ENCODE peak calls at places on chromosomes 6 and 20, in six cellular contexts. G is hepatocyte, Q is psoas muscle, Y is aorta, Z is mammary epithelial cell, D is uterus. H is an unnamed sample.

GRCh38 chr20:45947110-45947866 is 12.8 kb downstream of the PCIF1 start:
- DNase-seq in G (no peak), D (no peak), Q (no peak), Z (no peak), Y (no peak), H (no peak)

GRCh38 chr6:136117081-136117480 is 133.0 kb downstream of the MTFR2 start:
- DNase-seq in G (no peak), Q (no peak), Z (no peak), Y (no peak), D (no peak), H (no peak)

GRCh38 chr20:1294497-1294896 is 28.4 kb downstream of the SNPH start:
- DNase-seq in G (no peak), Z (no peak), D (no peak), Y (no peak), Q (no peak), H (no peak)

GRCh38 chr6:146673069-146673468 is 74.3 kb downstream of the ADGB start:
- DNase-seq in Y (no peak), D (no peak), Q (no peak), G (no peak), Z (no peak), H (no peak)

GRCh38 chr6:24902782-24903181 is 33.0 kb downstream of the RIPOR2 start:
- DNase-seq in D (no peak), G (no peak), Q (no peak), Y (no peak), Z (peak; percentile 41), H (no peak)

GRCh38 chr6:2899596-2899995 is 3.5 kb downstream of the SERPINB9 start:
- DNase-seq in G (no peak), Y (no peak), D (no peak), Z (no peak), Q (no peak), H (no peak)

GRCh38 chr6:124882580-124883393 is 79.5 kb upstream of the RNF217 start:
- DNase-seq in D (no peak), G (no peak), Y (no peak), Z (peak; percentile 26), Q (no peak), H (no peak)

GRCh38 chr6:72968704-72969103 is 256.6 kb downstream of the KHDC1L start:
- DNase-seq in D (no peak), Q (no peak), Z (peak; percentile 93), G (peak; percentile 13), Y (no peak), H (no peak)

GRCh38 chr6:22113046-22113766 is 183.6 kb downstream of the PRL start:
- DNase-seq in D (peak; percentile 35), G (peak; percentile 44), Z (peak; percentile 97), Q (peak; percentile 20), Y (no peak), H (no peak)

GRCh38 chr6:118551673-118552063 is 3.6 kb downstream of the PLN start:
- DNase-seq in Q (no peak), Y (no peak), D (no peak), G (no peak), Z (no peak), H (no peak)

GRCh38 chr6:113149511-113149910 is 707.6 kb upstream of the MARCKS start:
- DNase-seq in Z (no peak), D (no peak), Y (no peak), Q (no peak), G (no peak), H (no peak)

GRCh38 chr6:21914121-21914973 is 320.8 kb downstream of the SOX4 start:
- DNase-seq in Z (peak; percentile 61), Y (peak; percentile 92), D (peak; percentile 53), Q (peak; percentile 62), G (peak; percentile 51), H (peak; percentile 85)

GRCh38 chr20:6733965-6734364 is 33.5 kb upstream of the BMP2 start:
- DNase-seq in Z (no peak), D (no peak), Q (no peak), G (no peak), Y (no peak), H (no peak)

GRCh38 chr6:138204303-138204702 is 14.0 kb downstream of the PBOV1 start:
- DNase-seq in Q (no peak), Y (no peak), D (no peak), G (no peak), Z (no peak), H (no peak)

GRCh38 chr20:34549291-34549928 is 9.1 kb upstream of the MAP1LC3A start:
- DNase-seq in Y (no peak), Q (no peak), G (peak; percentile 62), Z (peak; percentile 39), D (no peak), H (no peak)

GRCh38 chr6:158536891-158537798 is 22.7 kb upstream of the TMEM181 start:
- DNase-seq in G (peak; percentile 70), D (no peak), Y (no peak), Z (peak; percentile 25), Q (no peak), H (no peak)

GRCh38 chr6:148432405-148433195 is 90.0 kb downstream of the SASH1 start:
- DNase-seq in G (no peak), D (no peak), Q (no peak), Z (peak; percentile 14), Y (no peak), H (no peak)

GRCh38 chr20:62496525-62497218 is 20.9 kb upstream of the GATA5 start:
- DNase-seq in Z (no peak), D (no peak), Q (no peak), Y (no peak), G (no peak), H (no peak)

GRCh38 chr6:15305909-15306308 is 60.0 kb downstream of the JARID2 start:
- DNase-seq in Y (no peak), Q (no peak), D (no peak), Z (no peak), G (no peak), H (no peak)

GRCh38 chr6:40440083-40440482 is 147.1 kb downstream of the LRFN2 start:
- DNase-seq in Y (no peak), Q (no peak), Z (peak; percentile 81), G (no peak), D (no peak), H (no peak)

GRCh38 chr20:4220756-4221155 is 205.4 kb upstream of the RNF24 start:
- DNase-seq in Z (no peak), Q (no peak), D (no peak), Y (no peak), G (no peak), H (no peak)

GRCh38 chr20:59005523-59006166 is 1.4 kb downstream of the CTSZ start:
- DNase-seq in Y (peak; percentile 64), G (no peak), Z (no peak), D (no peak), Q (no peak), H (no peak)

GRCh38 chr6:34554593-34555322 is 1.4 kb downstream of the SPDEF start:
- DNase-seq in D (no peak), G (no peak), Y (no peak), Z (no peak), Q (no peak), H (no peak)

GRCh38 chr6:85911067-85911466 is 268.4 kb upstream of the SYNCRIP start:
- DNase-seq in Q (no peak), G (no peak), D (no peak), Z (no peak), Y (no peak), H (no peak)

GRCh38 chr20:10848810-10849370 is 175.1 kb upstream of the JAG1 start:
- DNase-seq in Z (peak; percentile 86), D (peak; percentile 35), G (peak; percentile 75), Y (no peak), Q (no peak), H (no peak)

GRCh38 chr6:2809015-2809414 is 32.6 kb downstream of the SERPINB1 start:
- DNase-seq in Z (no peak), Q (no peak), D (no peak), G (no peak), Y (no peak), H (no peak)

GRCh38 chr6:163334264-163334663 is 80.3 kb upstream of the QKI start:
- DNase-seq in D (peak; percentile 59), Z (no peak), Q (no peak), Y (no peak), G (no peak), H (no peak)

GRCh38 chr6:113172531-113172966 is 684.6 kb upstream of the MARCKS start:
- DNase-seq in Y (no peak), G (no peak), Z (no peak), Q (no peak), D (no peak), H (no peak)

GRCh38 chr20:11248691-11249178 is 574.9 kb upstream of the JAG1 start:
- DNase-seq in Y (no peak), Z (no peak), G (no peak), Q (no peak), D (no peak), H (no peak)

GRCh38 chr20:57256205-57256604 is 10.2 kb downstream of the BMP7 start:
- DNase-seq in Q (no peak), Y (no peak), G (no peak), D (no peak), Z (no peak), H (no peak)
- H3K4me1 ChIP-seq in Q (no peaks in the 10 kb centered on the region), Y (no peaks in the 10 kb centered on the region), G (peaks cover 40% of the 10 kb centered on the region), D (no peaks in the 10 kb centered on the region), Z (no peaks in the 10 kb centered on the region), H (no peaks in the 10 kb centered on the region)

DNA sequence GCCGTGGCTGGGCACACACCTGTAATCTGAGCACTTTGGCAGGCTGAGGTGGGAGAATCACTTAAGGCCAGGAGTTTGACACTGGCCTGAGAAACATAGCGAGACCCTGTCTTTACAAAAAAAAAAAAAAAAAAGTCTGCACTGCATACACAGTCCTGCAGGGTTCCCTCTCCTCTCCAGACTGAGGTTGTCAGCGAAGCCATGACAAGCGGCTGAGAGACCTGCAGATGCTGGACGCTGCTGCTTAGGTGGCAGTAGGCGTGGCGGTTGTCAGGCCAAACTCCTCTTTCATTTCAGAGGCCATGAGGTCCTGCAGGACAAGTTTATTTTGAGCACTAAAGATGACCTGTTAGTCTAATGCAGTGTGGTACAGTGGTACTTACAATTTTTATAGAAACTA is 86.5 kb downstream of the FAM120B start:
- DNase-seq in Z (no peak), Q (no peak), D (no peak), G (no peak), Y (no peak), H (no peak)
- H3K36me3 ChIP-seq in Z (peaks cover 13% of the 10 kb centered on the region), Q (peaks cover 6% of the 10 kb centered on the region), D (no peaks in the 10 kb centered on the region), G (no peaks in the 10 kb centered on the region), Y (peaks cover 8% of the 10 kb centered on the region), H (peaks cover 95% of the 10 kb centered on the region)

GRCh38 chr20:47318596-47319516 is 37.6 kb downstream of the ZMYND8 start:
- DNase-seq in G (peak; percentile 79), Y (peak; percentile 88), Q (peak; percentile 83), Z (peak; percentile 63), D (peak; percentile 81), H (peak; percentile 92)

GRCh38 chr20:47318027-47318595 is 38.4 kb downstream of the ZMYND8 start:
- DNase-seq in G (no peak), Z (peak; percentile 74), Y (peak; percentile 38), D (peak; percentile 66), Q (no peak), H (peak; percentile 52)

GRCh38 chr20:47317127-47317895 is 39.2 kb downstream of the ZMYND8 start:
- DNase-seq in Q (peak; percentile 90), Y (peak; percentile 95), D (peak; percentile 77), Z (peak; percentile 100), G (peak; percentile 82), H (peak; percentile 84)

GRCh38 chr20:47320990-47321805 is 35.3 kb downstream of the ZMYND8 start:
- DNase-seq in Y (no peak), G (peak; percentile 54), D (no peak), Q (peak; percentile 1), Z (peak; percentile 31), H (no peak)

GRCh38 chr20:47319517-47320252 is 36.8 kb downstream of the ZMYND8 start:
- DNase-seq in Q (peak; percentile 41), D (peak; percentile 64), Z (peak; percentile 84), G (peak; percentile 81), Y (no peak), H (peak; percentile 81)
- H3K4me1 ChIP-seq in Q (peaks cover 58% of the 10 kb centered on the region), D (peaks cover 28% of the 10 kb centered on the region), Z (peaks cover 66% of the 10 kb centered on the region), G (peaks cover 74% of the 10 kb centered on the region), Y (no peaks in the 10 kb centered on the region), H (peaks cover 81% of the 10 kb centered on the region)

GRCh38 chr20:50895111-50895830 is 36.0 kb downstream of the ADNP start:
- DNase-seq in G (peak; percentile 49), D (no peak), Z (no peak), Y (no peak), Q (no peak), H (no peak)
- H3K36me3 ChIP-seq in G (no peaks in the 10 kb centered on the region), D (no peaks in the 10 kb centered on the region), Z (peaks cover 36% of the 10 kb centered on the region), Y (peaks cover 15% of the 10 kb centered on the region), Q (peaks cover 24% of the 10 kb centered on the region), H (peaks cover 97% of the 10 kb centered on the region)

H was measured in lower lobe of right lung.